ENCODE peak calls at places on chromosomes 11 and 22, in ten cellular contexts. A is fibroblast of the conjunctiva; L is anterior cingulate cortex; H is left ventricle myocardium superior; P is stimulated activated CD4-positive, alpha-beta T cell treated with anti-CD3 and anti-CD28 coated beads, Interleukin-1b, Interleukin-23, amount 100 ng/mL, for 1 hour; V is breast epithelium; W is mucosa of gallbladder; T is H4; Y is NCI-H1930; D is posterior cingulate gyrus. N is an unnamed sample.

GRCh38 chr11:7592706-7593105 is 78.9 kb downstream of the PPFIBP2 start:
- DNase-seq in A (peak; percentile 41), L (no peak), H (peak; percentile 55), P (no peak), V (peak; percentile 74), W (no peak), T (peak; percentile 85), Y (no peak), D (no peak), N (no peak)

GRCh38 chr11:60710482-60710881 is 11.1 kb downstream of the MS4A8 start:
- DNase-seq in A (no peak), L (no peak), H (no peak), P (no peak), V (no peak), W (no peak), T (no peak), Y (no peak), D (no peak), N (no peak)

GRCh38 chr11:58285483-58286040 is 17.5 kb upstream of the OR10W1 start:
- DNase-seq in A (no peak), L (no peak), H (no peak), P (no peak), V (no peak), W (no peak), T (no peak), Y (no peak), D (no peak), N (no peak)

GRCh38 chr11:134362192-134362901 is 30.6 kb downstream of the GLB1L2 start:
- DNase-seq in A (no peak), L (no peak), H (no peak), P (no peak), V (no peak), W (no peak), T (no peak), Y (no peak), D (no peak), N (no peak)

GRCh38 chr11:71914127-71914526 is 14.3 kb downstream of the XNDC1N start:
- DNase-seq in A (peak; percentile 81), L (no peak), H (no peak), P (no peak), V (no peak), W (no peak), T (no peak), Y (no peak), D (no peak), N (no peak)

GRCh38 chr11:32911413-32911812 is 18.8 kb downstream of the QSER1 start:
- DNase-seq in A (no peak), L (no peak), H (no peak), P (no peak), V (no peak), W (no peak), T (no peak), Y (no peak), D (no peak), N (no peak)

GRCh38 chr11:113540416-113541330 is 65.5 kb upstream of the DRD2 start:
- DNase-seq in A (no peak), L (no peak), H (no peak), P (no peak), V (no peak), W (no peak), T (no peak), Y (no peak), D (no peak), N (no peak)

GRCh38 chr11:92979176-92979575 is 9.7 kb downstream of the MTNR1B start:
- DNase-seq in A (no peak), L (no peak), H (no peak), P (no peak), V (no peak), W (no peak), T (peak; percentile 29), Y (no peak), D (no peak), N (no peak)

GRCh38 chr22:20061481-20061861 is 18.6 kb upstream of the DGCR8 start:
- DNase-seq in A (no peak), L (no peak), H (no peak), P (no peak), V (no peak), W (no peak), T (no peak), Y (no peak), D (peak; percentile 29), N (no peak)

GRCh38 chr11:104609297-104609696 is 289.0 kb downstream of the CASP12 start:
- DNase-seq in A (peak; percentile 77), L (peak; percentile 2), H (no peak), P (peak; percentile 6), V (no peak), W (peak; percentile 24), T (peak; percentile 73), Y (peak; percentile 12), D (peak; percentile 21), N (no peak)

GRCh38 chr11:844693-845644 is 2.3 kb downstream of the TSPAN4 start:
- DNase-seq in A (peak; percentile 98), L (peak; percentile 26), H (peak; percentile 94), P (no peak), V (peak; percentile 89), W (peak; percentile 80), T (peak; percentile 95), Y (no peak), D (no peak), N (no peak)

GRCh38 chr22:30516273-30516672 is 10.8 kb upstream of the SEC14L4 start:
- DNase-seq in A (no peak), L (no peak), H (no peak), P (no peak), V (no peak), W (no peak), T (no peak), Y (no peak), D (no peak), N (no peak)

GRCh38 chr11:38392176-38392575 is 1794.1 kb upstream of the RAG2 start:
- DNase-seq in A (no peak), L (no peak), H (no peak), P (no peak), V (no peak), W (no peak), T (no peak), Y (no peak), D (no peak), N (no peak)

GRCh38 chr22:41636467-41636866 is 15.4 kb downstream of the XRCC6 start:
- DNase-seq in A (no peak), L (no peak), H (peak; percentile 40), P (no peak), V (no peak), W (no peak), T (no peak), Y (no peak), D (no peak), N (no peak)

GRCh38 chr11:12397953-12398352 is 20.6 kb downstream of the PARVA start:
- DNase-seq in A (peak; percentile 71), L (no peak), H (peak; percentile 75), P (no peak), V (no peak), W (peak; percentile 55), T (peak; percentile 28), Y (no peak), D (no peak), N (no peak)

GRCh38 chr11:35911616-35912165 is 32.2 kb upstream of the LDLRAD3 start:
- DNase-seq in A (no peak), L (no peak), H (no peak), P (no peak), V (no peak), W (no peak), T (no peak), Y (no peak), D (no peak), N (no peak)

GRCh38 chr11:1493650-1494244 is 7.2 kb upstream of the MOB2 start:
- DNase-seq in A (no peak), L (no peak), H (no peak), P (no peak), V (no peak), W (no peak), T (no peak), Y (no peak), D (no peak), N (no peak)

GRCh38 chr11:122253541-122254317 is 137.7 kb upstream of the BLID start:
- DNase-seq in A (peak; percentile 34), L (no peak), H (no peak), P (no peak), V (no peak), W (peak; percentile 18), T (no peak), Y (no peak), D (no peak), N (no peak)

GRCh38 chr22:49629024-49629570 is 198.6 kb downstream of the BRD1 start:
- DNase-seq in A (no peak), L (no peak), H (peak; percentile 11), P (no peak), V (no peak), W (no peak), T (no peak), Y (no peak), D (no peak), N (no peak)

GRCh38 chr11:11640996-11641395 is 19.2 kb upstream of the GALNT18 start:
- DNase-seq in A (no peak), L (peak; percentile 56), H (no peak), P (no peak), V (no peak), W (no peak), T (no peak), Y (no peak), D (peak; percentile 31), N (no peak)

GRCh38 chr11:123195182-123196059 is at the start of gene CLMP:
- DNase-seq in A (peak; percentile 52), L (no peak), H (peak; percentile 66), P (no peak), V (peak; percentile 66), W (peak; percentile 26), T (peak; percentile 43), Y (no peak), D (peak; percentile 25), N (no peak)

GRCh38 chr11:33652407-33652806 is 48.2 kb downstream of the C11orf91 start:
- DNase-seq in A (no peak), L (no peak), H (no peak), P (no peak), V (no peak), W (no peak), T (no peak), Y (no peak), D (no peak), N (no peak)

GRCh38 chr11:34997872-34998548 is 81.6 kb downstream of the PDHX start:
- DNase-seq in A (no peak), L (no peak), H (no peak), P (no peak), V (no peak), W (no peak), T (peak; percentile 74), Y (no peak), D (no peak), N (no peak)

GRCh38 chr11:12248330-12248729 is 129.0 kb upstream of the PARVA start:
- DNase-seq in A (no peak), L (peak; percentile 48), H (peak; percentile 88), P (no peak), V (peak; percentile 76), W (peak; percentile 89), T (no peak), Y (no peak), D (peak; percentile 59), N (no peak)

GRCh38 chr11:37449146-37449545 is 851.1 kb upstream of the RAG2 start:
- DNase-seq in A (peak; percentile 37), L (no peak), H (no peak), P (no peak), V (no peak), W (no peak), T (peak; percentile 63), Y (peak; percentile 32), D (no peak), N (no peak)

GRCh38 chr11:76587810-76588454 is 82.6 kb downstream of the LRRC32 start:
- DNase-seq in A (no peak), L (no peak), H (no peak), P (no peak), V (no peak), W (no peak), T (no peak), Y (no peak), D (no peak), N (no peak)

GRCh38 chr11:6617315-6617781 is 1.9 kb downstream of the TPP1 start:
- DNase-seq in A (no peak), L (no peak), H (no peak), P (no peak), V (no peak), W (no peak), T (no peak), Y (no peak), D (no peak), N (no peak)

N was measured in NCI-H2107.